ENCODE peak calls at places on chromosome 19, in seven cellular contexts. V, D, W, U, C, B and F are unnamed samples.

GRCh38 chr19:49780861-49781260 is 14.1 kb downstream of the AP2A1 start:
- DNase-seq in V (no peak), D (no peak), W (no peak), U (no peak), C (no peak), B (no peak), F (no peak)

GRCh38 chr19:38661996-38662395 is 14.5 kb downstream of the ACTN4 start:
- DNase-seq in V (peak), D (no peak), W (no peak), U (no peak), C (no peak), B (no peak), F (no peak)

GRCh38 chr19:33275933-33276619 is 26.3 kb downstream of the CEBPA start:
- DNase-seq in V (no peak), D (no peak), W (no peak), U (no peak), C (no peak), B (no peak), F (no peak)

GRCh38 chr19:18865973-18866799 is 29.8 kb downstream of the CERS1 start:
- DNase-seq in V (peak), D (no peak), W (peak), U (peak), C (peak), B (no peak), F (peak)

GRCh38 chr19:28313633-28314032 is 899.3 kb downstream of the UQCRFS1 start:
- DNase-seq in V (peak), D (no peak), W (no peak), U (peak), C (peak), B (no peak), F (no peak)

GRCh38 chr19:3890590-3890989 is 10.1 kb downstream of the ATCAY start:
- DNase-seq in V (no peak), D (no peak), W (no peak), U (no peak), C (no peak), B (no peak), F (no peak)

GRCh38 chr19:10553943-10554381 is 10.3 kb downstream of the ATG4D start:
- DNase-seq in V (no peak), D (no peak), W (no peak), U (no peak), C (no peak), B (no peak), F (no peak)

GRCh38 chr19:29855771-29856510 is 44.1 kb downstream of the CCNE1 start:
- DNase-seq in V (no peak), D (no peak), W (no peak), U (no peak), C (no peak), B (no peak), F (no peak)

GRCh38 chr19:48992571-48993174 is 436 bp downstream of the GYS1 start:
- DNase-seq in V (no peak), D (no peak), W (no peak), U (no peak), C (no peak), B (no peak), F (no peak)

GRCh38 chr19:53707278-53707677 is 75.5 kb downstream of the DPRX start:
- DNase-seq in V (no peak), D (no peak), W (no peak), U (no peak), C (no peak), B (no peak), F (no peak)

GRCh38 chr19:22144394-22144793 is 52.4 kb downstream of the ZNF676 start:
- DNase-seq in V (no peak), D (no peak), W (no peak), U (no peak), C (peak), B (no peak), F (no peak)

GRCh38 chr19:8877854-8878705 is 45.9 kb downstream of the MBD3L1 start:
- DNase-seq in V (no peak), D (no peak), W (no peak), U (no peak), C (no peak), B (no peak), F (no peak)

GRCh38 chr19:9494096-9494495 is 4.3 kb downstream of the ZNF560 start:
- DNase-seq in V (no peak), D (no peak), W (no peak), U (no peak), C (no peak), B (no peak), F (no peak)

GRCh38 chr19:4582112-4582553 is 22.6 kb upstream of the SEMA6B start:
- DNase-seq in V (no peak), D (no peak), W (no peak), U (no peak), C (no peak), B (no peak), F (no peak)

GRCh38 chr19:41993612-41994483 is at the start of gene ATP1A3:
- DNase-seq in V (peak), D (no peak), W (peak), U (no peak), C (peak), B (no peak), F (no peak)

GRCh38 chr19:29696045-29696682 is 18.9 kb downstream of the C19orf12 start:
- DNase-seq in V (no peak), D (no peak), W (no peak), U (no peak), C (no peak), B (no peak), F (no peak)

GRCh38 chr19:33220735-33221134 is 4.9 kb downstream of the SLC7A10 start:
- DNase-seq in V (no peak), D (no peak), W (no peak), U (no peak), C (no peak), B (no peak), F (no peak)

GRCh38 chr19:38394488-38394887 is 6.0 kb downstream of the SPRED3 start:
- DNase-seq in V (no peak), D (no peak), W (no peak), U (no peak), C (no peak), B (no peak), F (no peak)

GRCh38 chr19:42250666-42251531 is 4.0 kb downstream of the ERF start:
- DNase-seq in V (no peak), D (no peak), W (no peak), U (peak), C (peak), B (no peak), F (no peak)

GRCh38 chr19:44807162-44807561 is 1.7 kb upstream of the BCAM start:
- DNase-seq in V (no peak), D (no peak), W (peak), U (no peak), C (no peak), B (no peak), F (no peak)

GRCh38 chr19:6076675-6077463 is 33.4 kb downstream of the RFX2 start:
- DNase-seq in V (no peak), D (peak), W (no peak), U (peak), C (peak), B (no peak), F (no peak)

GRCh38 chr19:13082192-13083007 is 20.3 kb downstream of the LYL1 start:
- DNase-seq in V (no peak), D (no peak), W (peak), U (peak), C (peak), B (no peak), F (peak)

GRCh38 chr19:6196361-6196760 is 60.9 kb downstream of the ACSBG2 start:
- DNase-seq in V (no peak), D (no peak), W (no peak), U (no peak), C (no peak), B (no peak), F (no peak)

GRCh38 chr19:17872251-17873001 is 681 bp downstream of the SLC5A5 start:
- DNase-seq in V (no peak), D (no peak), W (no peak), U (no peak), C (no peak), B (no peak), F (no peak)

GRCh38 chr19:45323671-45324081 is 1.0 kb upstream of the CKM start:
- DNase-seq in V (no peak), D (no peak), W (no peak), U (no peak), C (no peak), B (no peak), F (no peak)

GRCh38 chr19:52554216-52554971 is 15.7 kb upstream of the ZNF701 start:
- DNase-seq in V (no peak), D (no peak), W (no peak), U (no peak), C (no peak), B (no peak), F (no peak)
- TF ChIP-seq POLR2A in V (no peak), D (no peak), W (no peak), U (no peak), C (no peak), B (no peak), F (no peak)

GRCh38 chr19:31470952-31471351 is 121.7 kb upstream of the TSHZ3 start:
- DNase-seq in V (no peak), D (no peak), W (no peak), U (no peak), C (no peak), B (no peak), F (no peak)
- H3K4me3 ChIP-seq in V (no peak), D (no peak), W (no peak), U (no peak), C (no peak), B (no peak), F (no peak)

DNA sequence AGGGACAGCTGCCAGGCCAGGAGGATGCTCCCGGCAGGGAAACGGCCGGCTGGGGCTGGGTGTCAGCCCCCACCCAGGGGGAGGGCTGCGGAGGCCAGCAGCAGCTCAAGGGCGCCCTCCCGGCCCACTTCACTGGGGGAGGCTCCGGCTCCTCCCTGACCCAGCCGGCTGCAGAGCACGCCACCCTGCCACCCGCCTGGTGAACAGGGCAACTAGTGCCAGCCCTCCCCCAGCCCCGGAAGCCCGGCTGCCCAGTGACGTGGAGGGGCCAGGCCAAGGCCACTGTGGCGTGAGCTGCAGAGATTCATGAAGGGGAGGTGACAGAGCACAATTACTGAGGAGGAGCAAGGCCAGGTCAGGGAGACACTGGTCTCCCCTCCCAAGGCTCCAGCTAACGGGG is 14.7 kb downstream of the REXO1 start:
- DNase-seq in V (peak), D (no peak), W (no peak), U (no peak), C (no peak), B (no peak), F (no peak)
- TF ChIP-seq POLR2A in V (no peak), D (no peak), W (no peak), U (no peak), C (no peak), B (no peak), F (no peak)

GRCh38 chr19:47240996-47241918 is 10.3 kb upstream of the BBC3 start:
- DNase-seq in V (peak), D (no peak), W (peak), U (peak), C (peak), B (no peak), F (peak)
- H3K4me3 ChIP-seq in V (no peak), D (peak), W (peak), U (no peak), C (no peak), B (no peak), F (no peak)

DNA sequence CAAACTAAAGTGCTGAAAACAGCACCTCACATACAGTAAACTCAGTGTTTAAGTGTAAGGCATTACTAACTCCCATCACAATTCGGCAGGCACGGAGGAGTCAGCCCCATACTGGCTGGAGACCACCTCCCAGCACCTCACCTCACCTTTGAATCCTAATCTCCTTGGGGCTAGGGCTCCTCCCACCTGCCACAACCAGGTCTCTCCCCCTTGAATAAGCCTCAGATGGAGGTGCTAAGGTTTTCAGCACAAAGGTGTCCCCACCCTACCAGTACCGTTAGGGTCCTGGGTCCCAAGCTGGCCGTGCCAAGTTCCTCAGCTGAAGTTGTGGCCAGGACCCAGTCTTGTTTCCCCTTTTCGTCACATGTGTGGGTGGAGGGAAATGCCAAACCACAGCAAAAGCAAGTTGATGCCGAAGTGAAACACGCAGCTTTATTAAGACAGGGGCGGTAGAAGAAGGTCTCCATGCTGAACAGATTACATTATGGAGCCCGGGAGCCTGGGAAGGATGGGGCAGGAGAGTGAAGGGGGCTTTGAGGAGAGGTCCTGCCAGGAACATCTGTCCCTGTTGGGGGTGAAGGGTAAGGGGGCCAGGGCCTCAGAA is at the start of gene IGFLR1:
- DNase-seq in V (no peak), D (no peak), W (no peak), U (no peak), C (no peak), B (no peak), F (no peak)
- TF ChIP-seq POLR2A in V (no peak), D (no peak), W (no peak), U (no peak), C (no peak), B (no peak), F (no peak)

GRCh38 chr19:40608957-40609356 is 7.8 kb downstream of the LTBP4 start:
- DNase-seq in V (no peak), D (no peak), W (no peak), U (no peak), C (no peak), B (no peak), F (no peak)

GRCh38 chr19:40611900-40612698 is 10.9 kb downstream of the LTBP4 start:
- DNase-seq in V (no peak), D (no peak), W (no peak), U (no peak), C (no peak), B (no peak), F (no peak)

GRCh38 chr19:40609561-40610395 is 8.6 kb downstream of the LTBP4 start:
- DNase-seq in V (peak), D (peak), W (peak), U (peak), C (no peak), B (peak), F (peak)

GRCh38 chr19:40611096-40611495 is 9.9 kb downstream of the LTBP4 start:
- DNase-seq in V (no peak), D (no peak), W (no peak), U (no peak), C (no peak), B (no peak), F (no peak)

GRCh38 chr19:40610396-40611064 is 9.4 kb downstream of the LTBP4 start:
- DNase-seq in V (peak), D (no peak), W (no peak), U (no peak), C (no peak), B (no peak), F (no peak)
- H3K4me3 ChIP-seq in V (no peak), D (peak), W (no peak), U (no peak), C (no peak), B (peak), F (peak)